ENCODE peak calls at places on chromosomes 16 and 17, in ten cellular contexts. S is heart right ventricle, V is kidney, O is tibial artery, W is thoracic aorta, D is HFFc6, X is endothelial cell, L is mesothelial cell of epicardium, C is fibroblast of mammary gland, U is left lung. Q is an unnamed sample.

GRCh38 chr16:70250748-70251650 is 741 bp downstream of the EXOSC6 start:
- DNase-seq in X (peak), C (peak), S (no peak), O (peak), D (peak), L (no peak), W (no peak), V (peak), U (no peak), Q (peak)

GRCh38 chr17:49071106-49071505 is 61.5 kb upstream of the B4GALNT2 start:
- DNase-seq in D (no peak), W (no peak), L (no peak), U (no peak), X (no peak), S (no peak), C (peak), O (no peak), V (no peak), Q (no peak)

GRCh38 chr16:49023095-49023494 is 258.5 kb downstream of the CBLN1 start:
- DNase-seq in C (peak), O (no peak), W (no peak), S (no peak), L (no peak), U (no peak), D (no peak), X (no peak), V (no peak), Q (peak)

GRCh38 chr17:28985950-28986713 is 19.7 kb downstream of the SEZ6 start:
- DNase-seq in S (no peak), V (no peak), L (no peak), X (no peak), D (no peak), C (no peak), U (no peak), O (no peak), W (no peak), Q (no peak)

GRCh38 chr16:29974291-29975133 is 844 bp downstream of the TAOK2 start:
- DNase-seq in X (peak), V (no peak), D (no peak), C (no peak), O (peak), W (no peak), L (no peak), U (peak), S (peak), Q (no peak)

GRCh38 chr17:50057521-50057991 is 1.6 kb downstream of the ITGA3 start:
- DNase-seq in D (no peak), X (no peak), U (no peak), V (peak), L (no peak), O (no peak), C (no peak), S (no peak), W (no peak), Q (no peak)

GRCh38 chr17:79023180-79023705 is 726 bp upstream of the C1QTNF1 start:
- DNase-seq in D (no peak), L (no peak), C (no peak), X (no peak), V (peak), O (no peak), W (no peak), S (no peak), U (no peak), Q (no peak)

GRCh38 chr17:65537845-65538678 is 23.4 kb downstream of the AXIN2 start:
- DNase-seq in D (no peak), X (no peak), V (no peak), L (no peak), O (no peak), C (peak), S (no peak), W (no peak), U (no peak), Q (no peak)

GRCh38 chr17:82003411-82004381 is 19.0 kb downstream of the CENPX start:
- DNase-seq in U (peak), L (peak), O (peak), S (peak), V (peak), W (peak), D (peak), C (peak), X (no peak), Q (peak)

GRCh38 chr17:60371818-60372510 is 20.0 kb downstream of the USP32 start:
- DNase-seq in C (no peak), U (no peak), O (no peak), X (no peak), V (no peak), W (no peak), D (no peak), S (no peak), L (no peak), Q (peak)

GRCh38 chr17:29640413-29640812 is 17.7 kb upstream of the CORO6 start:
- DNase-seq in S (peak), O (no peak), U (no peak), V (no peak), C (peak), X (no peak), W (no peak), D (peak), L (no peak), Q (peak)

GRCh38 chr16:80971814-80972213 is 34.9 kb downstream of the CMC2 start:
- DNase-seq in W (no peak), O (no peak), D (no peak), C (no peak), V (no peak), X (no peak), U (no peak), L (no peak), S (no peak), Q (no peak)

GRCh38 chr16:80973991-80974390 is 32.7 kb downstream of the CMC2 start:
- DNase-seq in D (no peak), S (no peak), U (no peak), V (no peak), C (peak), W (no peak), L (no peak), X (no peak), O (no peak), Q (peak)

GRCh38 chr16:80976946-80977345 is 29.7 kb downstream of the CMC2 start:
- DNase-seq in C (no peak), X (no peak), S (no peak), U (no peak), L (no peak), D (no peak), O (no peak), W (no peak), V (no peak), Q (peak)

GRCh38 chr16:80972611-80973010 is 34.1 kb downstream of the CMC2 start:
- DNase-seq in S (no peak), U (no peak), O (no peak), L (no peak), X (no peak), V (no peak), W (no peak), D (no peak), C (no peak), Q (no peak)

DNA sequence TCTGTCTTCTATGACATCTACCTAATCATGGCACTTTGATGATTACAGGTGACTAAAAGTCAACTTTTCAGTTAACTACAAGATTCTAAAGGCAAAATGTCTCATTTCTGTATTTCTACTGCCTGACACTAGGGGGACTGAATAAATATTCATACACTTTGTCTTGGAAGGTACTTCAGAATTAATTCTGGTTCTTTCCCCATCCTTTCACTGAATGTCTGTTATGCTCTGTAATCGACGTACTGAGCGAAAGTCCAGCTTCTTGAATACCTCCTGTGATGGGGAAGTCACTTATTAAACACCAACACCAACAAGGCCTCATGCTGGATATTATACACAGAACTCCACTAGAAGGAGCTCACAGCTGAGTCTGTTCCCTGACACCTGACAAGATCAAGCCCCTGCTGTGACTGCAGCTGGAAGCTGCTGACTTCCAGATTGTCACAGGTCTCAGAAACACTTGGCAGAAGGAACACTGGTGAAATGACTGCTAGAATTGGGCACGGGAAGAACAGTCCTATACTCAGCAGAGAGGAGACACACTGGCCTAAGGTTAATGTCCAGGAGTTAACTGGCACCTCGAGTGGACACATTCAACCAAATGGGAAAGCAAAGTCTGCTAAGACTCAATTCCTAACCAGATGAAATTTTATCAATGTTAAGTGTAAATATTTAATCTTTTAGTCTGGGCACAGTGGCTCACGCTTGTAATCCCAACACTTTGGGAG is 31.9 kb downstream of the CMC2 start:
- DNase-seq in X (no peak), W (no peak), V (no peak), D (no peak), O (no peak), U (no peak), S (no peak), C (peak), L (no peak), Q (peak)
- TF ChIP-seq CTCF in X (peak), W (no peak), V (peak), D (peak), O (no peak), U (peak), S (no peak), C (peak), L (peak), Q (peak)

DNA sequence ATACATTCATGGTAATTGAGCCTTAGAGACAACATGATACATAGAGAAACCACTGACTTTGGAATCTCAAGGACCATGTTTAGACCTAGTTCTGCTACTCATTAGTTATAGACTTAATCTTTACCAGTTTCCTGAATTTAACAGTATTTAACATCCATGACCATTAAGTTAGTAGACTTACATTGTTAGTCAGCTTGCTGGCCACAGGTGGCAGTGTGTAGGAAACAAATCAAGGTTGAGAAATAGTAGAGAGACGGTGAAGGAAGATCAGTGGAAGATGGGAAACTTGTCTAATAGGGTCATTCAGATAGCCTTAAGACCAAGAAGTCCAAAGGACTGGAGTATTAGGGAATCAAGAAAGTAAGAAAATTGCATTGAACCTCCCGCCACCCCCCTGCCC is 31.0 kb downstream of the OMG start:
- DNase-seq in W (no peak), S (no peak), O (no peak), D (no peak), C (no peak), U (no peak), X (no peak), V (no peak), L (no peak), Q (peak)
- TF ChIP-seq CTCF in W (no peak), S (no peak), O (no peak), D (peak), C (peak), U (no peak), X (no peak), V (peak), L (no peak), Q (peak)

DNA sequence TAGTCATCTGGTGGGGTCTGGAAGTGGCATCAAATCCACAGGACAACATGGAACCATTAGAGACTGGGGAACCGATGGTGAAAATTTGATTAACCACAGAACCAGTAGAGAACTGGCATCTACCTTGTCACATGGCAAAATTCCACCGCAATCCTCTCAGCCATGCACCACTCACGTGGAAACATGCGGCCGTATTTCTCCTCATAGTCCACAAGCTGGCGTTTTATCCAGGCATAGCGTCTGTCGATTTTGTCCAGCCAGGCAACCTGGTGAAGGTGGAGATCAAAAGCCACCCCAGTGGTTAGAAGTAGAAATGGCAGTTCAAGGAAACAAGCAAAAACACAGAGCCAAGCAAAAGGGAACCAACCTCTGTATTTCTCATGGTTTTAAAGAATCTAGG is 87.6 kb downstream of the VPS53 start:
- DNase-seq in U (no peak), L (no peak), O (no peak), D (no peak), X (no peak), C (no peak), S (no peak), W (no peak), V (no peak), Q (no peak)
- TF ChIP-seq CTCF in U (no peak), L (no peak), O (no peak), D (peak), X (no peak), C (no peak), S (no peak), W (no peak), V (no peak), Q (no peak)

GRCh38 chr16:71460246-71460645 is 1.8 kb downstream of the ZNF23 start:
- DNase-seq in S (no peak), O (no peak), W (no peak), D (peak), C (peak), U (no peak), V (no peak), L (no peak), X (no peak), Q (peak)

GRCh38 chr16:71467810-71468209 is 5.8 kb upstream of the ZNF23 start:
- DNase-seq in V (no peak), O (no peak), L (peak), U (no peak), D (no peak), W (no peak), S (peak), X (peak), C (no peak), Q (no peak)

GRCh38 chr16:71459510-71459909 is 2.5 kb downstream of the ZNF23 start:
- DNase-seq in X (no peak), C (no peak), D (no peak), W (no peak), U (no peak), O (no peak), L (no peak), S (no peak), V (no peak), Q (no peak)

GRCh38 chr16:71456801-71457200 is 5.2 kb downstream of the ZNF23 start:
- DNase-seq in S (no peak), U (no peak), O (no peak), L (no peak), W (no peak), D (no peak), X (no peak), V (no peak), C (no peak), Q (no peak)

GRCh38 chr16:71461686-71462648 is at the start of gene ZNF23:
- DNase-seq in W (peak), X (peak), C (peak), O (peak), L (peak), S (peak), D (peak), V (peak), U (peak), Q (peak)
- TF ChIP-seq CTCF in W (no peak), X (no peak), C (no peak), O (no peak), L (no peak), S (peak), D (peak), V (peak), U (no peak), Q (no peak)

DNA sequence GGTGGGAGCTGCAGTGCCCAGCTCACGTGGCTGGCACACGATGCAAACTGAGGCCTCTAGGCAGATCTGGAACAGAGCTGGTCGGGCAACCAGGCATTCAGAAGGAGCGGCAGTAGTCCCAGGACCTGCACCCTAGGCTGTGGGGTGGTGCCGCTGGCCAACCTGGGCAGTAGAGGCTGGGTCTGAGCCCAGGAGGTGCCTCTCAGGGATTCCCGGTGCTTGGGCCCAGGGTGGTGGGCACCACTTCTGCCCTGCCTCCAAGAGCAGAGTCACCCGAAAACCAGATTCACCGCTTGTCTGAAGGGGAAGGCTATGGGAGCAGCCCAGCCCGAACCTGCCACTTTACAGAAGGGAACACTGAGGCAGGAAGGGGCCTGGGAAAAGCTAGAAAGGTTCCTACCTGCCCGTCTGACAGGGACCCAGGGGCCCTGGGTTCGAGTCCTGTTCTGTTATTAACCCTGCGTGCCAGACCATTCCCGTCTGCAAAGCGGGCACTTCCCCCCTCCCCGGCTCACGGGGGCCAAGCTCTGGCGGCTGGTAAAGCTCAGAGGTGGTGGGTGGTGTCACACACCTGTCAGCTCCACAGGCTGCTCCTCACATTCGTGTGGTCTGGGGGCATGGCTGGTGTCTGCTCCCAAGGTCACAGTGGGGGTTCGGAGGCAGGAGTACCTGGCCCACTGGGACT is 16.9 kb downstream of the GLIS2 start:
- DNase-seq in C (no peak), X (no peak), S (no peak), V (no peak), U (no peak), D (no peak), L (no peak), W (no peak), O (no peak), Q (no peak)
- TF ChIP-seq CTCF in C (no peak), X (no peak), S (no peak), V (no peak), U (no peak), D (no peak), L (no peak), W (no peak), O (no peak), Q (no peak)

Q was measured in bronchial epithelial cell.